ENCODE peak calls at places on chromosomes 3 and 15, in four cellular contexts. A, S, W and V are unnamed samples.

GRCh38 chr3:30689202-30689641 is 82.8 kb downstream of the TGFBR2 start:
- DNase-seq in A (peak; percentile 40), S (no peak), W (peak; percentile 68), V (no peak)

GRCh38 chr3:134038071-134038491 is 8.4 kb upstream of the SLCO2A1 start:
- DNase-seq in A (no peak), S (no peak), W (no peak), V (no peak)

GRCh38 chr3:9500108-9501050 is 53.2 kb downstream of the LHFPL4 start:
- DNase-seq in A (peak; percentile 54), S (peak; percentile 79), W (peak; percentile 71), V (peak; percentile 92)

GRCh38 chr3:178512627-178513026 is 23.6 kb upstream of the KCNMB2 start:
- DNase-seq in A (no peak), S (no peak), W (peak; percentile 70), V (no peak)

GRCh38 chr15:39624806-39625205 is 43.9 kb downstream of the THBS1 start:
- DNase-seq in A (peak; percentile 93), S (no peak), W (peak; percentile 94), V (no peak)

GRCh38 chr15:70142322-70143191 is 44.8 kb upstream of the TLE3 start:
- DNase-seq in A (peak; percentile 85), S (no peak), W (peak; percentile 73), V (no peak)

GRCh38 chr3:9276761-9277370 is 27.4 kb upstream of the SRGAP3 start:
- DNase-seq in A (no peak), S (no peak), W (no peak), V (no peak)

GRCh38 chr3:195537995-195538394 is 5.1 kb downstream of the PPP1R2 start:
- DNase-seq in A (no peak), S (no peak), W (no peak), V (no peak)

GRCh38 chr3:159894386-159894785 is 94.2 kb upstream of the IL12A start:
- DNase-seq in A (no peak), S (no peak), W (no peak), V (no peak)

GRCh38 chr3:52088445-52089367 is 32.3 kb upstream of the DUSP7 start:
- DNase-seq in A (peak; percentile 88), S (peak; percentile 15), W (peak; percentile 91), V (no peak)

GRCh38 chr3:138901579-138901978 is 45.4 kb downstream of the FOXL2 start:
- DNase-seq in A (no peak), S (no peak), W (no peak), V (no peak)

GRCh38 chr3:83868909-83869567 is 1089.8 kb upstream of the CADM2 start:
- DNase-seq in A (no peak), S (no peak), W (no peak), V (no peak)

GRCh38 chr3:128560768-128561167 is 67.8 kb upstream of the GATA2 start:
- DNase-seq in A (no peak), S (no peak), W (no peak), V (no peak)

GRCh38 chr15:48581221-48581620 is 64.3 kb downstream of the FBN1 start:
- DNase-seq in A (no peak), S (no peak), W (peak; percentile 78), V (no peak)

GRCh38 chr3:45972534-45973402 is 22.9 kb downstream of the FYCO1 start:
- DNase-seq in A (peak; percentile 97), S (no peak), W (peak; percentile 95), V (no peak)

GRCh38 chr3:22245817-22246583 is 495.0 kb upstream of the ZNF385D start:
- DNase-seq in A (no peak), S (no peak), W (peak; percentile 15), V (no peak)

GRCh38 chr3:12392101-12392878 is 92.0 kb upstream of the TSEN2 start:
- DNase-seq in A (no peak), S (no peak), W (no peak), V (no peak)

GRCh38 chr3:123688241-123688747 is 103.4 kb upstream of the HACD2 start:
- DNase-seq in A (peak; percentile 97), S (no peak), W (peak; percentile 93), V (no peak)

GRCh38 chr3:17640466-17640865 is 102.0 kb downstream of the TBC1D5 start:
- DNase-seq in A (peak; percentile 52), S (no peak), W (peak; percentile 42), V (no peak)

GRCh38 chr3:172258616-172259015 is 189.6 kb downstream of the GHSR start:
- DNase-seq in A (peak; percentile 34), S (no peak), W (no peak), V (no peak)

GRCh38 chr3:18786924-18787323 is 361.4 kb upstream of the KCNH8 start:
- DNase-seq in A (no peak), S (no peak), W (no peak), V (no peak)

GRCh38 chr15:31326729-31327673 is at the start of gene KLF13:
- DNase-seq in A (peak; percentile 64), S (no peak), W (peak; percentile 72), V (no peak)

GRCh38 chr3:172070269-172070668 is 30.9 kb downstream of the FNDC3B start:
- DNase-seq in A (no peak), S (no peak), W (no peak), V (no peak)

GRCh38 chr3:45119824-45120614 is 26.2 kb downstream of the CDCP1 start:
- DNase-seq in A (peak; percentile 36), S (no peak), W (no peak), V (no peak)

GRCh38 chr3:160395297-160395696 is 3.7 kb downstream of the IFT80 start:
- DNase-seq in A (peak; percentile 85), S (no peak), W (no peak), V (no peak)

GRCh38 chr15:71691700-71692417 is 118.5 kb upstream of the NR2E3 start:
- DNase-seq in A (peak; percentile 95), S (no peak), W (peak; percentile 34), V (no peak)

GRCh38 chr15:30962079-30962478 is 29.3 kb downstream of the MTMR10 start:
- DNase-seq in A (no peak), S (no peak), W (no peak), V (no peak)

GRCh38 chr15:79084308-79084968 is 6.1 kb downstream of the RASGRF1 start:
- DNase-seq in A (no peak), S (no peak), W (no peak), V (no peak)

GRCh38 chr15:68258684-68259083 is 18.9 kb upstream of the FEM1B start:
- DNase-seq in A (no peak), S (no peak), W (no peak), V (no peak)

GRCh38 chr3:56796202-56796601 is 5.5 kb downstream of the ARHGEF3 start:
- DNase-seq in A (peak; percentile 61), S (no peak), W (peak; percentile 81), V (no peak)

GRCh38 chr15:31254431-31255175 is 72.0 kb upstream of the KLF13 start:
- DNase-seq in A (peak; percentile 37), S (no peak), W (no peak), V (no peak)

GRCh38 chr3:158809642-158810041 is 7.8 kb downstream of the MFSD1 start:
- DNase-seq in A (peak; percentile 37), S (no peak), W (peak; percentile 28), V (no peak)

GRCh38 chr3:128283429-128283828 is 130.1 kb downstream of the EEFSEC start:
- DNase-seq in A (no peak), S (no peak), W (no peak), V (peak; percentile 15)

GRCh38 chr15:70956196-70956595 is 63.6 kb downstream of the LRRC49 start:
- DNase-seq in A (peak; percentile 34), S (no peak), W (no peak), V (no peak)

GRCh38 chr3:128367726-128368125 is 99.0 kb downstream of the DNAJB8 start:
- DNase-seq in A (peak; percentile 14), S (no peak), W (no peak), V (peak; percentile 47)

GRCh38 chr3:140898340-140899180 is 43.1 kb upstream of the SLC25A36 start:
- DNase-seq in A (peak; percentile 87), S (peak; percentile 23), W (peak; percentile 77), V (no peak)

GRCh38 chr3:38823722-38824121 is 7.7 kb upstream of the SCN10A start:
- DNase-seq in A (peak; percentile 21), S (no peak), W (no peak), V (no peak)

GRCh38 chr15:27660676-27661075 is 438.4 kb downstream of the OCA2 start:
- DNase-seq in A (no peak), S (no peak), W (no peak), V (no peak)

GRCh38 chr3:70985572-70985971 is 598.0 kb downstream of the FOXP1 start:
- DNase-seq in A (no peak), S (no peak), W (no peak), V (no peak)

DNA sequence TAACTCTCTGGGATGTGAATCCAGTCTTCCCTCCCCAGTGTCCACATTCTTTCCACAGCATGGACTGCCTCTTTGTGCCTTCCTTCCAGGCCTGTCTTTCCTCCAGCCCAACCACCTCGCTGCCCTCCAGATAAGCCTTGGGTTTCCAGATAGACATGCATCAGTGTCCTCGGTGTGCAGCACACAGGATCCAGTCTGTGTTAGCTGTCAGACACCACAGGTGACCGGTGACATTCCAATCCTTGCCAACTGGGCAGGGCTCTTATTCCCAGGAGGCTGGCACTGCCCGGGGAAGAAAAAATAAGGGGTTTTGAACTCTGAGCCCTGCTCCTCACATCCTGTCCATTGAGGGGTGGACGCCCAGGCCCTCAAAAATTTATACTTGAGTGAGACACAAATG is 6.0 kb upstream of the SLC6A1 start:
- DNase-seq in A (no peak), S (no peak), W (no peak), V (no peak)
- H2AFZ ChIP-seq in A (no peak overlapping the region), S (no peak overlapping the region), W (no peak overlapping the region), V (no peak overlapping the region)

GRCh38 chr3:14534379-14535191 is 5.6 kb downstream of the GRIP2 start:
- DNase-seq in A (no peak), S (peak; percentile 32), W (no peak), V (peak; percentile 85)
- H3K18ac ChIP-seq in A (no peak overlapping the region), S (peak overlapping the region; percentile 61), W (no peak overlapping the region), V (no peak overlapping the region)

GRCh38 chr3:4843619-4844018 is 135.6 kb upstream of the BHLHE40 start:
- DNase-seq in A (no peak), S (no peak), W (no peak), V (no peak)

GRCh38 chr3:4839278-4839677 is 140.0 kb upstream of the BHLHE40 start:
- DNase-seq in A (no peak), S (no peak), W (no peak), V (no peak)

GRCh38 chr3:4841225-4841624 is 138.0 kb upstream of the BHLHE40 start:
- DNase-seq in A (peak; percentile 29), S (no peak), W (peak; percentile 18), V (no peak)

GRCh38 chr3:4838621-4839022 is 140.6 kb upstream of the BHLHE40 start:
- DNase-seq in A (no peak), S (no peak), W (no peak), V (no peak)

DNA sequence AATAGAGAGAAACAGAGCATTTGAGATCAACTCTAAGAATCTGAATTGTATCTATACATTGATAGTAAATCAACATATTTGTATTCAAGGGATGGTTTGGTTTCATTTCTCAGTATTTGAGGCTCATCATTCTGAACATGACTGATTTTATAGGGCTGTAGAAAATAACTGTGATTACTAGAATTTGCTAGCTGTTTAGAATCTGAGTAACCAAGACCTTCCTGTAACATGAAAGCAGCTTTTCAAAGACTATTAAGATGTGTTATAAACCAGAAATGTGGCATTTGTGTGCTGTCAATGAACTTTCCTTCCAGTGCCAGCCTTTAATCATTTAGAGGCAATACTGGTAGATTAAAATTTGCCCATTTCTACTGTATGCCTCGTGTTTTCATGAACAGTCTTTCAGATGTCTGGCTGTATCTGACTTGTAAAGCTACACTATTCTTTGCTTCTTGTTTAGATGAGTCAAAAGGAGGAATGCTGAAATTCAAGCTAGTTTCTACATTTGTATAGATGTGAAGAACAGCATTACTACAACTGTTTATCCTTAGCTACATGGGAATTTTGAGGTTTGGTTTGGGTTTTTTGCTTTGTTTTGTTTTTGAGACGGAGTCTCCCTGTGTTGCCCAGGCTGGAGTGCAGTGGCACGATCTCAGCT is 137.3 kb upstream of the BHLHE40 start:
- DNase-seq in A (peak; percentile 89), S (no peak), W (peak; percentile 81), V (no peak)
- H3K14ac ChIP-seq in A (no peak overlapping the region), S (no peak overlapping the region), W (no peak overlapping the region), V (no peak overlapping the region)

GRCh38 chr3:5245927-5246326 is 58.4 kb downstream of the EDEM1 start:
- DNase-seq in A (no peak), S (no peak), W (no peak), V (no peak)
- H2AFZ ChIP-seq in A (no peak overlapping the region), S (no peak overlapping the region), W (no peak overlapping the region), V (no peak overlapping the region)